ENCODE peak calls at places on chromosomes 13 and 19, in nine cellular contexts. U is activated CD4-positive, alpha-beta T cell treated with anti-CD3 and anti-CD28 coated beads, Interleukin-2, amount 50 U/mL, for 1 hour; Q is stomach; D is H54; M is GM10248; N is stimulated activated CD8-positive, alpha-beta memory T cell treated with anti-CD3 and anti-CD28 coated beads, Interleukin-7, amount 100 ng/mL, for 1 hour; W is KBM-7; B is anterior cingulate cortex; C is breast epithelium. S is an unnamed sample.
A peak's percentile ranks its signal among the peaks of the same experiment; 100 is the strongest.

GRCh38 chr19:2554856-2555255 is 78.9 kb downstream of the GADD45B start:
- DNase-seq in U (no peak), N (no peak), C (no peak), D (no peak), B (peak; percentile 22), W (no peak), M (no peak), Q (no peak), S (no peak)

GRCh38 chr13:48873081-48873480 is 102.6 kb upstream of the FNDC3A start:
- DNase-seq in U (no peak), M (no peak), D (no peak), C (no peak), W (no peak), N (no peak), Q (no peak), B (no peak), S (no peak)

GRCh38 chr19:48967346-48968178 is 2.5 kb downstream of the FTL start:
- DNase-seq in M (no peak), W (peak; percentile 56), N (no peak), C (no peak), Q (no peak), U (no peak), D (no peak), B (peak; percentile 53), S (no peak)

GRCh38 chr13:22505489-22505888 is 675.3 kb upstream of the SGCG start:
- DNase-seq in B (no peak), D (no peak), Q (no peak), W (no peak), U (no peak), C (no peak), M (no peak), N (no peak), S (no peak)

GRCh38 chr19:48393559-48394330 is at the start of gene GRIN2D:
- DNase-seq in W (peak; percentile 59), D (no peak), M (no peak), B (no peak), N (no peak), U (peak; percentile 31), Q (no peak), C (no peak), S (no peak)

GRCh38 chr19:5214371-5214770 is 126.2 kb downstream of the PTPRS start:
- DNase-seq in Q (no peak), U (no peak), W (no peak), D (no peak), N (no peak), M (no peak), C (no peak), B (no peak), S (no peak)

GRCh38 chr13:78603240-78603947 is at the start of gene POU4F1:
- DNase-seq in C (no peak), D (no peak), B (no peak), N (no peak), Q (no peak), U (peak; percentile 50), M (peak; percentile 88), W (peak; percentile 75), S (no peak)

GRCh38 chr13:23760000-23760399 is 129.2 kb downstream of the MIPEP start:
- DNase-seq in B (no peak), W (no peak), Q (no peak), M (no peak), U (no peak), D (no peak), C (no peak), N (no peak), S (no peak)

GRCh38 chr19:4042731-4043082 is 24.0 kb downstream of the ZBTB7A start:
- DNase-seq in W (no peak), U (no peak), D (no peak), M (no peak), N (no peak), B (no peak), C (peak; percentile 74), Q (peak; percentile 89), S (no peak)

GRCh38 chr19:5380215-5380919 is 39.8 kb upstream of the PTPRS start:
- DNase-seq in C (no peak), M (no peak), Q (no peak), D (no peak), N (no peak), W (no peak), B (no peak), U (no peak), S (no peak)

GRCh38 chr13:50731400-50731799 is 112.1 kb downstream of the DLEU7 start:
- DNase-seq in D (no peak), U (no peak), N (no peak), Q (no peak), C (no peak), B (no peak), W (peak; percentile 42), M (no peak), S (no peak)

GRCh38 chr19:49447485-49448431 is 3.9 kb downstream of the PIH1D1 start:
- DNase-seq in C (no peak), U (no peak), M (no peak), N (no peak), Q (no peak), D (no peak), B (no peak), W (no peak), S (no peak)

S was measured in GF-D8.